ENCODE peak calls at places on chromosomes 6 and 20, in six cellular contexts. One of them, this sample, is unnamed.

GRCh38 chr20:42267793-42268381 is 649.7 kb upstream of the CHD6 start:
- DNase-seq in NCI-H1417: peak
- DNase-seq in pulmonary artery endothelial cell: no peak
- DNase-seq in H7: no peak
- DNase-seq in HS-5: no peak
- DNase-seq in NAMALWA: no peak
- DNase-seq in this sample: no peak

GRCh38 chr6:47335456-47335855 is 25.8 kb upstream of the TNFRSF21 start:
- DNase-seq in HS-5: no peak
- DNase-seq in pulmonary artery endothelial cell: no peak
- DNase-seq in NCI-H1417: no peak
- DNase-seq in H7: no peak
- DNase-seq in NAMALWA: peak
- DNase-seq in this sample: no peak

GRCh38 chr6:72037006-72037405 is 150.7 kb downstream of the RIMS1 start:
- DNase-seq in NAMALWA: no peak
- DNase-seq in HS-5: no peak
- DNase-seq in H7: no peak
- DNase-seq in NCI-H1417: no peak
- DNase-seq in pulmonary artery endothelial cell: no peak
- DNase-seq in this sample: no peak

GRCh38 chr20:59047938-59048680 is 5.5 kb upstream of the PRELID3B start:
- DNase-seq in NCI-H1417: no peak
- DNase-seq in H7: no peak
- DNase-seq in pulmonary artery endothelial cell: no peak
- DNase-seq in HS-5: no peak
- DNase-seq in NAMALWA: no peak
- DNase-seq in this sample: no peak

GRCh38 chr6:217048-217659 is 75.1 kb upstream of the DUSP22 start:
- DNase-seq in HS-5: no peak
- DNase-seq in H7: peak
- DNase-seq in pulmonary artery endothelial cell: no peak
- DNase-seq in NAMALWA: peak
- DNase-seq in NCI-H1417: no peak
- DNase-seq in this sample: no peak

GRCh38 chr6:14165091-14165490 is 47.5 kb downstream of the CD83 start:
- DNase-seq in NAMALWA: no peak
- DNase-seq in NCI-H1417: no peak
- DNase-seq in H7: no peak
- DNase-seq in pulmonary artery endothelial cell: no peak
- DNase-seq in HS-5: peak
- DNase-seq in this sample: no peak

GRCh38 chr6:26175428-26176181 is 88.4 kb downstream of the HFE start:
- DNase-seq in HS-5: no peak
- DNase-seq in NCI-H1417: peak
- DNase-seq in NAMALWA: peak
- DNase-seq in H7: peak
- DNase-seq in pulmonary artery endothelial cell: peak
- DNase-seq in this sample: peak

GRCh38 chr6:157631388-157631787 is 191.7 kb upstream of the SNX9 start:
- DNase-seq in pulmonary artery endothelial cell: no peak
- DNase-seq in HS-5: no peak
- DNase-seq in NAMALWA: no peak
- DNase-seq in NCI-H1417: no peak
- DNase-seq in H7: no peak
- DNase-seq in this sample: no peak

GRCh38 chr6:165829376-165829775 is 166.3 kb upstream of the PDE10A start:
- DNase-seq in NAMALWA: no peak
- DNase-seq in pulmonary artery endothelial cell: no peak
- DNase-seq in HS-5: no peak
- DNase-seq in H7: no peak
- DNase-seq in NCI-H1417: no peak
- DNase-seq in this sample: no peak

GRCh38 chr20:10504893-10505292 is 69.8 kb downstream of the SLX4IP start:
- DNase-seq in H7: no peak
- DNase-seq in NCI-H1417: no peak
- DNase-seq in pulmonary artery endothelial cell: no peak
- DNase-seq in NAMALWA: no peak
- DNase-seq in HS-5: no peak
- DNase-seq in this sample: no peak

GRCh38 chr6:39997101-39997635 is 62.9 kb upstream of the MOCS1 start:
- DNase-seq in HS-5: no peak
- DNase-seq in NCI-H1417: peak
- DNase-seq in NAMALWA: no peak
- DNase-seq in pulmonary artery endothelial cell: no peak
- DNase-seq in H7: no peak
- DNase-seq in this sample: no peak

GRCh38 chr20:33668087-33668790 is 1.5 kb downstream of the ACTL10 start:
- DNase-seq in pulmonary artery endothelial cell: no peak
- DNase-seq in H7: peak
- DNase-seq in HS-5: no peak
- DNase-seq in NCI-H1417: no peak
- DNase-seq in NAMALWA: no peak
- DNase-seq in this sample: peak

GRCh38 chr20:47949230-47949629 is 163.9 kb upstream of the SULF2 start:
- DNase-seq in HS-5: no peak
- DNase-seq in pulmonary artery endothelial cell: no peak
- DNase-seq in H7: no peak
- DNase-seq in NAMALWA: no peak
- DNase-seq in NCI-H1417: no peak
- DNase-seq in this sample: no peak

GRCh38 chr6:135909737-135910387 is 58.4 kb downstream of the PDE7B start:
- DNase-seq in NAMALWA: peak
- DNase-seq in pulmonary artery endothelial cell: no peak
- DNase-seq in HS-5: peak
- DNase-seq in H7: peak
- DNase-seq in NCI-H1417: peak
- DNase-seq in this sample: peak

GRCh38 chr20:9958693-9959092 is 76.1 kb upstream of the ANKEF1 start:
- DNase-seq in HS-5: no peak
- DNase-seq in NCI-H1417: no peak
- DNase-seq in pulmonary artery endothelial cell: no peak
- DNase-seq in H7: no peak
- DNase-seq in NAMALWA: no peak
- DNase-seq in this sample: no peak

GRCh38 chr6:130766239-130767144 is 60.7 kb upstream of the SMLR1 start:
- DNase-seq in NAMALWA: no peak
- DNase-seq in NCI-H1417: peak
- DNase-seq in pulmonary artery endothelial cell: no peak
- DNase-seq in HS-5: no peak
- DNase-seq in H7: no peak
- DNase-seq in this sample: no peak

GRCh38 chr6:1786455-1787108 is 176.9 kb downstream of the FOXC1 start:
- DNase-seq in HS-5: no peak
- DNase-seq in NCI-H1417: no peak
- DNase-seq in NAMALWA: no peak
- DNase-seq in pulmonary artery endothelial cell: no peak
- DNase-seq in H7: no peak
- DNase-seq in this sample: no peak

GRCh38 chr20:38109657-38110524 is 55.2 kb downstream of the TGM2 start:
- DNase-seq in NCI-H1417: no peak
- DNase-seq in H7: no peak
- DNase-seq in pulmonary artery endothelial cell: peak
- DNase-seq in NAMALWA: no peak
- DNase-seq in HS-5: peak
- DNase-seq in this sample: no peak

GRCh38 chr6:132401120-132401940 is at the start of gene MOXD1:
- DNase-seq in NAMALWA: peak
- DNase-seq in NCI-H1417: peak
- DNase-seq in pulmonary artery endothelial cell: no peak
- DNase-seq in HS-5: no peak
- DNase-seq in H7: peak
- DNase-seq in this sample: no peak

GRCh38 chr6:139407718-139408222 is 33.3 kb upstream of the CITED2 start:
- DNase-seq in NAMALWA: no peak
- DNase-seq in H7: no peak
- DNase-seq in pulmonary artery endothelial cell: no peak
- DNase-seq in HS-5: peak
- DNase-seq in NCI-H1417: no peak
- DNase-seq in this sample: no peak

GRCh38 chr6:112282217-112282616 is 27.9 kb upstream of the LAMA4 start:
- DNase-seq in HS-5: peak
- DNase-seq in NAMALWA: no peak
- DNase-seq in NCI-H1417: peak
- DNase-seq in pulmonary artery endothelial cell: peak
- DNase-seq in H7: no peak
- DNase-seq in this sample: no peak

GRCh38 chr6:129110687-129111343 is 227.9 kb downstream of the LAMA2 start:
- DNase-seq in H7: no peak
- DNase-seq in HS-5: no peak
- DNase-seq in NCI-H1417: peak
- DNase-seq in NAMALWA: no peak
- DNase-seq in pulmonary artery endothelial cell: no peak
- DNase-seq in this sample: no peak

GRCh38 chr6:129416337-129416990 is 293.5 kb downstream of the ARHGAP18 start:
- DNase-seq in HS-5: no peak
- DNase-seq in H7: no peak
- DNase-seq in NAMALWA: no peak
- DNase-seq in pulmonary artery endothelial cell: no peak
- DNase-seq in NCI-H1417: no peak
- DNase-seq in this sample: no peak

GRCh38 chr20:16803965-16804792 is 56.0 kb downstream of the OTOR start:
- DNase-seq in HS-5: no peak
- DNase-seq in H7: peak
- DNase-seq in pulmonary artery endothelial cell: no peak
- DNase-seq in NCI-H1417: peak
- DNase-seq in NAMALWA: peak
- DNase-seq in this sample: peak

GRCh38 chr20:15332711-15333160 is 995.3 kb upstream of the FLRT3 start:
- DNase-seq in HS-5: no peak
- DNase-seq in NCI-H1417: no peak
- DNase-seq in H7: no peak
- DNase-seq in NAMALWA: no peak
- DNase-seq in pulmonary artery endothelial cell: no peak
- DNase-seq in this sample: no peak

GRCh38 chr20:42985628-42986027 is 204.1 kb downstream of the PTPRT start:
- DNase-seq in NAMALWA: no peak
- DNase-seq in HS-5: no peak
- DNase-seq in H7: peak
- DNase-seq in NCI-H1417: no peak
- DNase-seq in pulmonary artery endothelial cell: no peak
- DNase-seq in this sample: no peak